ENCODE peak calls at places on chromosome 15, in six cellular contexts. One of them, this sample, is unnamed.

GRCh38 chr15:63165166-63165859 is 8.0 kb upstream of the RPS27L start:
- DNase-seq in MCF 10A: no peak
- DNase-seq in ovary: no peak
- DNase-seq in Calu3: no peak
- DNase-seq in lower leg skin: no peak
- DNase-seq in astrocyte of the spinal cord: no peak
- DNase-seq in this sample: no peak

GRCh38 chr15:45827275-45827674 is 192.4 kb downstream of the SQOR start:
- DNase-seq in MCF 10A: no peak
- DNase-seq in ovary: no peak
- DNase-seq in Calu3: no peak
- DNase-seq in lower leg skin: no peak
- DNase-seq in astrocyte of the spinal cord: no peak
- DNase-seq in this sample: no peak

GRCh38 chr15:80971143-80971542 is 18.5 kb downstream of the MESD start:
- DNase-seq in MCF 10A: no peak
- DNase-seq in ovary: no peak
- DNase-seq in Calu3: no peak
- DNase-seq in lower leg skin: no peak
- DNase-seq in astrocyte of the spinal cord: no peak
- DNase-seq in this sample: no peak

GRCh38 chr15:100437261-100437660 is 91.5 kb downstream of the CERS3 start:
- DNase-seq in MCF 10A: no peak
- DNase-seq in ovary: no peak
- DNase-seq in Calu3: no peak
- DNase-seq in lower leg skin: no peak
- DNase-seq in astrocyte of the spinal cord: no peak
- DNase-seq in this sample: no peak

GRCh38 chr15:85542488-85542887 is 162.1 kb downstream of the AKAP13 start:
- DNase-seq in MCF 10A: no peak
- DNase-seq in ovary: no peak
- DNase-seq in Calu3: no peak
- DNase-seq in lower leg skin: no peak
- DNase-seq in astrocyte of the spinal cord: no peak
- DNase-seq in this sample: no peak

GRCh38 chr15:80455051-80455648 is 51.0 kb downstream of the ARNT2 start:
- DNase-seq in MCF 10A: peak
- DNase-seq in ovary: no peak
- DNase-seq in Calu3: no peak
- DNase-seq in lower leg skin: no peak
- DNase-seq in astrocyte of the spinal cord: no peak
- DNase-seq in this sample: peak

GRCh38 chr15:76162050-76162425 is 102.3 kb downstream of the TMEM266 start:
- DNase-seq in MCF 10A: no peak
- DNase-seq in ovary: no peak
- DNase-seq in Calu3: no peak
- DNase-seq in lower leg skin: no peak
- DNase-seq in astrocyte of the spinal cord: no peak
- DNase-seq in this sample: no peak

GRCh38 chr15:60004846-60005351 is 788 bp downstream of the FOXB1 start:
- DNase-seq in MCF 10A: no peak
- DNase-seq in ovary: no peak
- DNase-seq in Calu3: no peak
- DNase-seq in lower leg skin: no peak
- DNase-seq in astrocyte of the spinal cord: no peak
- DNase-seq in this sample: peak

GRCh38 chr15:43095708-43096347 is 10.0 kb downstream of the UBR1 start:
- DNase-seq in MCF 10A: peak
- DNase-seq in ovary: no peak
- DNase-seq in Calu3: no peak
- DNase-seq in lower leg skin: no peak
- DNase-seq in astrocyte of the spinal cord: peak
- DNase-seq in this sample: no peak

GRCh38 chr15:39565851-39566250 is 15.0 kb upstream of the THBS1 start:
- DNase-seq in MCF 10A: no peak
- DNase-seq in ovary: no peak
- DNase-seq in Calu3: no peak
- DNase-seq in lower leg skin: no peak
- DNase-seq in astrocyte of the spinal cord: no peak
- DNase-seq in this sample: no peak

GRCh38 chr15:101308604-101309435 is 13.8 kb upstream of the SNRPA1 start:
- DNase-seq in MCF 10A: no peak
- DNase-seq in ovary: no peak
- DNase-seq in Calu3: no peak
- DNase-seq in lower leg skin: peak
- DNase-seq in astrocyte of the spinal cord: no peak
- DNase-seq in this sample: no peak

GRCh38 chr15:40274350-40275274 is 8.3 kb downstream of the ANKRD63 start:
- DNase-seq in MCF 10A: peak
- DNase-seq in ovary: peak
- DNase-seq in Calu3: peak
- DNase-seq in lower leg skin: peak
- DNase-seq in astrocyte of the spinal cord: peak
- DNase-seq in this sample: peak

GRCh38 chr15:61112231-61112630 is 116.9 kb downstream of the RORA start:
- DNase-seq in MCF 10A: no peak
- DNase-seq in ovary: no peak
- DNase-seq in Calu3: no peak
- DNase-seq in lower leg skin: no peak
- DNase-seq in astrocyte of the spinal cord: no peak
- DNase-seq in this sample: no peak

GRCh38 chr15:95174880-95175279 is 943.5 kb downstream of the MCTP2 start:
- DNase-seq in MCF 10A: peak
- DNase-seq in ovary: no peak
- DNase-seq in Calu3: no peak
- DNase-seq in lower leg skin: no peak
- DNase-seq in astrocyte of the spinal cord: no peak
- DNase-seq in this sample: no peak

GRCh38 chr15:46701347-46701746 is 1016.0 kb upstream of the SEMA6D start:
- DNase-seq in MCF 10A: no peak
- DNase-seq in ovary: no peak
- DNase-seq in Calu3: no peak
- DNase-seq in lower leg skin: no peak
- DNase-seq in astrocyte of the spinal cord: no peak
- DNase-seq in this sample: no peak

GRCh38 chr15:101710806-101711205 is 13.5 kb downstream of the TARS3 start:
- DNase-seq in MCF 10A: no peak
- DNase-seq in ovary: no peak
- DNase-seq in Calu3: no peak
- DNase-seq in lower leg skin: no peak
- DNase-seq in astrocyte of the spinal cord: peak
- DNase-seq in this sample: peak

GRCh38 chr15:22903961-22904534 is 65.6 kb downstream of the NIPA2 start:
- DNase-seq in MCF 10A: no peak
- DNase-seq in ovary: no peak
- DNase-seq in Calu3: no peak
- DNase-seq in lower leg skin: no peak
- DNase-seq in astrocyte of the spinal cord: no peak
- DNase-seq in this sample: no peak

GRCh38 chr15:41183580-41183979 is 47.0 kb downstream of the EXD1 start:
- DNase-seq in MCF 10A: no peak
- DNase-seq in ovary: no peak
- DNase-seq in Calu3: no peak
- DNase-seq in lower leg skin: no peak
- DNase-seq in astrocyte of the spinal cord: peak
- DNase-seq in this sample: peak

GRCh38 chr15:55695432-55695831 is 47.5 kb downstream of the PRTG start:
- DNase-seq in MCF 10A: no peak
- DNase-seq in ovary: no peak
- DNase-seq in Calu3: no peak
- DNase-seq in lower leg skin: no peak
- DNase-seq in astrocyte of the spinal cord: no peak
- DNase-seq in this sample: no peak

GRCh38 chr15:83219026-83219425 is 11.4 kb upstream of the HDGFL3 start:
- DNase-seq in MCF 10A: no peak
- DNase-seq in ovary: no peak
- DNase-seq in Calu3: no peak
- DNase-seq in lower leg skin: no peak
- DNase-seq in astrocyte of the spinal cord: no peak
- DNase-seq in this sample: peak

GRCh38 chr15:96362001-96362758 is 31.7 kb downstream of the NR2F2 start:
- DNase-seq in MCF 10A: no peak
- DNase-seq in ovary: no peak
- DNase-seq in Calu3: no peak
- DNase-seq in lower leg skin: no peak
- DNase-seq in astrocyte of the spinal cord: no peak
- DNase-seq in this sample: no peak

GRCh38 chr15:96361309-96362000 is 31.0 kb downstream of the NR2F2 start:
- DNase-seq in MCF 10A: no peak
- DNase-seq in ovary: no peak
- DNase-seq in Calu3: no peak
- DNase-seq in lower leg skin: no peak
- DNase-seq in astrocyte of the spinal cord: no peak
- DNase-seq in this sample: no peak

GRCh38 chr15:96363692-96364091 is 33.2 kb downstream of the NR2F2 start:
- DNase-seq in MCF 10A: no peak
- DNase-seq in ovary: no peak
- DNase-seq in Calu3: no peak
- DNase-seq in lower leg skin: no peak
- DNase-seq in astrocyte of the spinal cord: no peak
- DNase-seq in this sample: no peak

GRCh38 chr15:96360581-96361308 is 30.2 kb downstream of the NR2F2 start:
- DNase-seq in MCF 10A: no peak
- DNase-seq in ovary: no peak
- DNase-seq in Calu3: no peak
- DNase-seq in lower leg skin: no peak
- DNase-seq in astrocyte of the spinal cord: no peak
- DNase-seq in this sample: no peak

DNA sequence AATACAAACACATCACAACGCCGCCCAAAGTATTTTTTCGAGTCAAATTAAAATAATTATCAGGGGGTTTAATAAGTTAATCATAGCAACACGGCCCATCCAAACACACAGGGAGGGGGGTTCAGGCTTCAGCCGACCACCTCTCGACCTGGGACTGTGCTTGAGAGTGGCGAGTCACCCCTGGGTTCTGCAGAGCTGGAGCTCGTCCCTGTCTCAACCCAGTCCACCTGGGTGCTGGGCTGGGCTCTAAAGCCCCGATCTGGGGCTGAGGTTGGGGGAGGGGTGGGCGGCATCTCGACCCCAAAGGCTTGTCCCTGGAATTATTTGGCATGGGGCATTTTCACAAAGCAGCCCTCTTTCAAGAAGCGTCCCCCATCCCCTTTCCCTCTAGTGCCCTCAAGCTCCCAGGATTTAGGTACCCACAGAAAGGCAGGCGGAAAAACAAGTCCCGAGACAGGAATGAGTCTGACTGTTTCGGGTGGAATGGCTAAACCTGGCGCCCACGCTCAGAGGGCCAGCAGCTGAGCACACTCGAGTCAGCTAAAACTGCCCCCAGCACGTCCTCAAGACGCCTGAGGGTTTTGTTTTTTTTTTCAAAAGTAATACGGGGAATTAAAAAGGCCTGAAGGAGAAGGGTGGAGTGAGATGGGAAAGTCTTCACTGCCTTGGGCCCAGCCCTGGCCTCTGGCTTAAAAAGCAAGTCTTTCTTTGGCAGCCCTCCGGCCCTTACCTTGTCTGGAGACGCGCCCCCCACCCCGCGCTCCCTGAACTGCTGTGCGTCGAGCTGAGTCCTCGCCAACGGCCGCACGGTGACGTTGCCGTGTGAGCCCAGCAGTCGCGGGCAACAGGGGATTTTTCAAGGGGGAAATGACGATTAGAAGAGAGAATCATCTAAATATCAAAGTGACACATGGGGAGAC is 32.5 kb downstream of the NR2F2 start:
- DNase-seq in MCF 10A: no peak
- DNase-seq in ovary: no peak
- DNase-seq in Calu3: no peak
- DNase-seq in lower leg skin: no peak
- DNase-seq in astrocyte of the spinal cord: no peak
- DNase-seq in this sample: no peak
- TF ChIP-seq CTCF in MCF 10A: no peak
- TF ChIP-seq CTCF in ovary: no peak
- TF ChIP-seq CTCF in Calu3: no peak
- TF ChIP-seq CTCF in lower leg skin: no peak
- TF ChIP-seq CTCF in astrocyte of the spinal cord: no peak
- TF ChIP-seq CTCF in this sample: no peak

GRCh38 chr15:89496155-89497098 is at the start of gene RHCG:
- DNase-seq in MCF 10A: no peak
- DNase-seq in ovary: no peak
- DNase-seq in Calu3: peak
- DNase-seq in lower leg skin: peak
- DNase-seq in astrocyte of the spinal cord: no peak
- DNase-seq in this sample: peak
- TF ChIP-seq CTCF in MCF 10A: no peak
- TF ChIP-seq CTCF in ovary: no peak
- TF ChIP-seq CTCF in Calu3: peak
- TF ChIP-seq CTCF in lower leg skin: no peak
- TF ChIP-seq CTCF in astrocyte of the spinal cord: peak
- TF ChIP-seq CTCF in this sample: peak

GRCh38 chr15:77634266-77634962 is 1.7 kb upstream of the LINGO1 start:
- DNase-seq in MCF 10A: peak
- DNase-seq in ovary: peak
- DNase-seq in Calu3: peak
- DNase-seq in lower leg skin: peak
- DNase-seq in astrocyte of the spinal cord: peak
- DNase-seq in this sample: peak
- TF ChIP-seq CTCF in MCF 10A: peak
- TF ChIP-seq CTCF in ovary: no peak
- TF ChIP-seq CTCF in Calu3: peak
- TF ChIP-seq CTCF in lower leg skin: no peak
- TF ChIP-seq CTCF in astrocyte of the spinal cord: peak
- TF ChIP-seq CTCF in this sample: peak

GRCh38 chr15:31605467-31605931 is 278.9 kb downstream of the KLF13 start:
- DNase-seq in MCF 10A: peak
- DNase-seq in ovary: no peak
- DNase-seq in Calu3: no peak
- DNase-seq in lower leg skin: no peak
- DNase-seq in astrocyte of the spinal cord: peak
- DNase-seq in this sample: peak
- TF ChIP-seq CTCF in MCF 10A: no peak
- TF ChIP-seq CTCF in ovary: no peak
- TF ChIP-seq CTCF in Calu3: no peak
- TF ChIP-seq CTCF in lower leg skin: no peak
- TF ChIP-seq CTCF in astrocyte of the spinal cord: peak
- TF ChIP-seq CTCF in this sample: no peak

GRCh38 chr15:78506971-78507830 is at the start of gene HYKK:
- DNase-seq in MCF 10A: peak
- DNase-seq in ovary: peak
- DNase-seq in Calu3: peak
- DNase-seq in lower leg skin: peak
- DNase-seq in astrocyte of the spinal cord: peak
- DNase-seq in this sample: peak
- TF ChIP-seq CTCF in MCF 10A: no peak
- TF ChIP-seq CTCF in ovary: peak
- TF ChIP-seq CTCF in Calu3: peak
- TF ChIP-seq CTCF in lower leg skin: no peak
- TF ChIP-seq CTCF in astrocyte of the spinal cord: peak
- TF ChIP-seq CTCF in this sample: peak